ENCODE peak calls at places on chromosomes 5 and 9, in six cellular contexts. One of them, this sample, is unnamed. For H3K4me1, the result is how much of the 10 kb centered on the place peaks cover.

GRCh38 chr5:158013939-158014338 is 155.0 kb upstream of the CLINT1 start:
- DNase-seq in DND-41: peak
- DNase-seq in gastrocnemius medialis: no peak
- DNase-seq in A549: peak
- DNase-seq in Panc1: no peak
- DNase-seq in astrocyte: peak
- DNase-seq in this sample: peak

GRCh38 chr9:91163441-91163772 is 198.3 kb downstream of the AUH start:
- DNase-seq in DND-41: no peak
- DNase-seq in Panc1: no peak
- DNase-seq in A549: no peak
- DNase-seq in gastrocnemius medialis: no peak
- DNase-seq in astrocyte: no peak
- DNase-seq in this sample: no peak

GRCh38 chr5:123875444-123876264 is 363.7 kb downstream of the CSNK1G3 start:
- DNase-seq in gastrocnemius medialis: no peak
- DNase-seq in astrocyte: no peak
- DNase-seq in Panc1: no peak
- DNase-seq in DND-41: no peak
- DNase-seq in A549: no peak
- DNase-seq in this sample: peak

GRCh38 chr5:45521067-45521466 is 175.1 kb downstream of the HCN1 start:
- DNase-seq in A549: no peak
- DNase-seq in gastrocnemius medialis: no peak
- DNase-seq in Panc1: no peak
- DNase-seq in astrocyte: peak
- DNase-seq in DND-41: no peak
- DNase-seq in this sample: peak

GRCh38 chr5:10140195-10140973 is 109.3 kb downstream of the ATPSCKMT start:
- DNase-seq in astrocyte: no peak
- DNase-seq in Panc1: no peak
- DNase-seq in DND-41: no peak
- DNase-seq in A549: peak
- DNase-seq in gastrocnemius medialis: no peak
- DNase-seq in this sample: peak

GRCh38 chr9:91156451-91157234 is 205.1 kb downstream of the AUH start:
- DNase-seq in Panc1: no peak
- DNase-seq in astrocyte: no peak
- DNase-seq in A549: no peak
- DNase-seq in DND-41: no peak
- DNase-seq in gastrocnemius medialis: no peak
- DNase-seq in this sample: no peak

GRCh38 chr9:105318729-105319513 is 74.5 kb downstream of the SLC44A1 start:
- DNase-seq in A549: no peak
- DNase-seq in DND-41: no peak
- DNase-seq in astrocyte: no peak
- DNase-seq in Panc1: no peak
- DNase-seq in gastrocnemius medialis: no peak
- DNase-seq in this sample: no peak

GRCh38 chr5:98977723-98978122 is 48.9 kb upstream of the CHD1 start:
- DNase-seq in astrocyte: no peak
- DNase-seq in gastrocnemius medialis: no peak
- DNase-seq in Panc1: no peak
- DNase-seq in DND-41: no peak
- DNase-seq in A549: no peak
- DNase-seq in this sample: no peak

GRCh38 chr5:5103249-5103648 is 36.9 kb upstream of the ADAMTS16 start:
- DNase-seq in astrocyte: peak
- DNase-seq in Panc1: no peak
- DNase-seq in gastrocnemius medialis: no peak
- DNase-seq in DND-41: no peak
- DNase-seq in A549: no peak
- DNase-seq in this sample: no peak

GRCh38 chr5:120207139-120207538 is 257.0 kb upstream of the PRR16 start:
- DNase-seq in astrocyte: no peak
- DNase-seq in DND-41: no peak
- DNase-seq in Panc1: no peak
- DNase-seq in gastrocnemius medialis: no peak
- DNase-seq in A549: no peak
- DNase-seq in this sample: no peak

GRCh38 chr5:82107277-82107676 is 135.5 kb downstream of the ATG10 start:
- DNase-seq in astrocyte: peak
- DNase-seq in gastrocnemius medialis: no peak
- DNase-seq in A549: peak
- DNase-seq in DND-41: no peak
- DNase-seq in Panc1: peak
- DNase-seq in this sample: no peak

GRCh38 chr9:127084071-127085039 is 38.1 kb downstream of the ANGPTL2 start:
- DNase-seq in DND-41: no peak
- DNase-seq in astrocyte: no peak
- DNase-seq in gastrocnemius medialis: no peak
- DNase-seq in A549: no peak
- DNase-seq in Panc1: no peak
- DNase-seq in this sample: no peak

GRCh38 chr5:141306630-141307029 is 2.8 kb upstream of the SLC25A2 start:
- DNase-seq in gastrocnemius medialis: no peak
- DNase-seq in DND-41: no peak
- DNase-seq in Panc1: no peak
- DNase-seq in A549: no peak
- DNase-seq in astrocyte: no peak
- DNase-seq in this sample: no peak

GRCh38 chr5:72445969-72446368 is 61.2 kb downstream of the ZNF366 start:
- DNase-seq in DND-41: no peak
- DNase-seq in astrocyte: no peak
- DNase-seq in gastrocnemius medialis: no peak
- DNase-seq in A549: no peak
- DNase-seq in Panc1: no peak
- DNase-seq in this sample: no peak

GRCh38 chr9:130254753-130255637 is 10.6 kb upstream of the HMCN2 start:
- DNase-seq in A549: no peak
- DNase-seq in astrocyte: no peak
- DNase-seq in gastrocnemius medialis: no peak
- DNase-seq in Panc1: no peak
- DNase-seq in DND-41: no peak
- DNase-seq in this sample: no peak

GRCh38 chr5:76402251-76402879 is 720 bp upstream of the IQGAP2 start:
- DNase-seq in astrocyte: no peak
- DNase-seq in A549: peak
- DNase-seq in DND-41: peak
- DNase-seq in Panc1: no peak
- DNase-seq in gastrocnemius medialis: peak
- DNase-seq in this sample: peak

GRCh38 chr9:23382418-23382817 is 443.6 kb downstream of the ELAVL2 start:
- DNase-seq in gastrocnemius medialis: no peak
- DNase-seq in Panc1: no peak
- DNase-seq in astrocyte: no peak
- DNase-seq in DND-41: no peak
- DNase-seq in A549: no peak
- DNase-seq in this sample: no peak

GRCh38 chr9:125655691-125656410 is 51.2 kb downstream of the MAPKAP1 start:
- DNase-seq in gastrocnemius medialis: no peak
- DNase-seq in DND-41: no peak
- DNase-seq in A549: no peak
- DNase-seq in astrocyte: peak
- DNase-seq in Panc1: no peak
- DNase-seq in this sample: no peak

GRCh38 chr9:131275332-131276106 is 791 bp downstream of the FAM78A start:
- DNase-seq in gastrocnemius medialis: no peak
- DNase-seq in astrocyte: no peak
- DNase-seq in A549: no peak
- DNase-seq in Panc1: no peak
- DNase-seq in DND-41: peak
- DNase-seq in this sample: peak

GRCh38 chr9:93270976-93271375 is 87.0 kb downstream of the WNK2 start:
- DNase-seq in DND-41: no peak
- DNase-seq in A549: no peak
- DNase-seq in gastrocnemius medialis: no peak
- DNase-seq in astrocyte: no peak
- DNase-seq in Panc1: no peak
- DNase-seq in this sample: no peak

GRCh38 chr5:8550921-8551320 is 682.0 kb downstream of the MTRR start:
- DNase-seq in gastrocnemius medialis: no peak
- DNase-seq in A549: no peak
- DNase-seq in Panc1: no peak
- DNase-seq in astrocyte: no peak
- DNase-seq in DND-41: no peak
- DNase-seq in this sample: no peak

GRCh38 chr5:9283021-9283420 is 262.9 kb downstream of the SEMA5A start:
- DNase-seq in Panc1: no peak
- DNase-seq in DND-41: no peak
- DNase-seq in gastrocnemius medialis: no peak
- DNase-seq in A549: no peak
- DNase-seq in astrocyte: no peak
- DNase-seq in this sample: no peak

GRCh38 chr9:12178634-12179033 is 514.6 kb upstream of the TYRP1 start:
- DNase-seq in Panc1: no peak
- DNase-seq in A549: no peak
- DNase-seq in gastrocnemius medialis: no peak
- DNase-seq in astrocyte: no peak
- DNase-seq in DND-41: no peak
- DNase-seq in this sample: no peak

GRCh38 chr5:152932631-152933030 is 527.6 kb upstream of the NMUR2 start:
- DNase-seq in DND-41: no peak
- DNase-seq in astrocyte: no peak
- DNase-seq in Panc1: no peak
- DNase-seq in gastrocnemius medialis: no peak
- DNase-seq in A549: no peak
- DNase-seq in this sample: no peak

GRCh38 chr5:148855249-148856008 is 29.0 kb downstream of the ADRB2 start:
- DNase-seq in gastrocnemius medialis: no peak
- DNase-seq in A549: no peak
- DNase-seq in astrocyte: no peak
- DNase-seq in Panc1: no peak
- DNase-seq in DND-41: no peak
- DNase-seq in this sample: no peak

GRCh38 chr5:148858106-148858505 is 31.7 kb downstream of the ADRB2 start:
- DNase-seq in DND-41: no peak
- DNase-seq in A549: no peak
- DNase-seq in Panc1: no peak
- DNase-seq in astrocyte: peak
- DNase-seq in gastrocnemius medialis: no peak
- DNase-seq in this sample: no peak

GRCh38 chr5:148857474-148857873 is 31.1 kb downstream of the ADRB2 start:
- DNase-seq in astrocyte: no peak
- DNase-seq in gastrocnemius medialis: no peak
- DNase-seq in Panc1: no peak
- DNase-seq in A549: no peak
- DNase-seq in DND-41: no peak
- DNase-seq in this sample: no peak

GRCh38 chr5:148856424-148856823 is 30.0 kb downstream of the ADRB2 start:
- DNase-seq in A549: no peak
- DNase-seq in gastrocnemius medialis: peak
- DNase-seq in Panc1: no peak
- DNase-seq in astrocyte: no peak
- DNase-seq in DND-41: no peak
- DNase-seq in this sample: no peak

GRCh38 chr5:148856009-148856367 is 29.6 kb downstream of the ADRB2 start:
- DNase-seq in A549: no peak
- DNase-seq in DND-41: no peak
- DNase-seq in gastrocnemius medialis: no peak
- DNase-seq in astrocyte: no peak
- DNase-seq in Panc1: no peak
- DNase-seq in this sample: no peak
- H3K4me1 ChIP-seq in A549: under half
- H3K4me1 ChIP-seq in DND-41: under half
- H3K4me1 ChIP-seq in gastrocnemius medialis: half or more
- H3K4me1 ChIP-seq in astrocyte: under half
- H3K4me1 ChIP-seq in Panc1: under half
- H3K4me1 ChIP-seq in this sample: under half

GRCh38 chr9:14203366-14204056 is 110.4 kb downstream of the NFIB start:
- DNase-seq in A549: no peak
- DNase-seq in DND-41: no peak
- DNase-seq in gastrocnemius medialis: peak
- DNase-seq in astrocyte: peak
- DNase-seq in Panc1: no peak
- DNase-seq in this sample: peak
- H3K27ac ChIP-seq in A549: peak
- H3K27ac ChIP-seq in DND-41: no peak
- H3K27ac ChIP-seq in gastrocnemius medialis: peak
- H3K27ac ChIP-seq in astrocyte: peak
- H3K27ac ChIP-seq in Panc1: no peak
- H3K27ac ChIP-seq in this sample: peak

DNA sequence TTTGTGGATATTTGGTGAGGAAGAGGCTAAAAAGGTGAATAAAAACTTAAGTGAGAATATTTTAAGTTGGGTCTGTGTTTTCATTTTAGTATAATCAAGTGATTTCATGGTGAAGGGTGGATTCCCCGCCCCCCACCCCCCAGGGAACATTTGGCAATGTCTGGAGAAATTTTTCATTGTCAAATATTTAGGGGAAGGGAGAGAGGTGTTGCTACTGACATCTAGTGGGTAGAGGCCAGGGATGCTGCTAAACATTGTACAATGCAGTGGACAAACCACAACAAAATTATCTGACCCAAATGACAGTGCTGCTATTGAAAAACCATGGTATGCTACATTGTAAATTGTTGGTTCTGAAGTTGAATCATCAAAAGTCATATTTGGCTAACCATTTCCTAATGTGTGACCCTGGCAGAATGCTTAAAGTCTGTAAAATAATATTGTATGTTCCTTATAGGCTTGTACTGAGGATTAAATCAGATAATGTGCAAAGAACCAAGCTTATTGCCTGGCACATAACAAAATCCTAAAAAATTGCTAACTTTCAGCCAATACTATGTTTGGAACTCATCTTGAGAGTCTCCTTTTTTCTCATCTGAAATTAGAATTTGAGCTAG is 5.6 kb downstream of the C5orf24 start:
- DNase-seq in Panc1: no peak
- DNase-seq in astrocyte: peak
- DNase-seq in A549: no peak
- DNase-seq in DND-41: no peak
- DNase-seq in gastrocnemius medialis: no peak
- DNase-seq in this sample: peak
- H3K4me1 ChIP-seq in Panc1: under half
- H3K4me1 ChIP-seq in astrocyte: under half
- H3K4me1 ChIP-seq in A549: under half
- H3K4me1 ChIP-seq in DND-41: under half
- H3K4me1 ChIP-seq in gastrocnemius medialis: under half
- H3K4me1 ChIP-seq in this sample: under half

DNA sequence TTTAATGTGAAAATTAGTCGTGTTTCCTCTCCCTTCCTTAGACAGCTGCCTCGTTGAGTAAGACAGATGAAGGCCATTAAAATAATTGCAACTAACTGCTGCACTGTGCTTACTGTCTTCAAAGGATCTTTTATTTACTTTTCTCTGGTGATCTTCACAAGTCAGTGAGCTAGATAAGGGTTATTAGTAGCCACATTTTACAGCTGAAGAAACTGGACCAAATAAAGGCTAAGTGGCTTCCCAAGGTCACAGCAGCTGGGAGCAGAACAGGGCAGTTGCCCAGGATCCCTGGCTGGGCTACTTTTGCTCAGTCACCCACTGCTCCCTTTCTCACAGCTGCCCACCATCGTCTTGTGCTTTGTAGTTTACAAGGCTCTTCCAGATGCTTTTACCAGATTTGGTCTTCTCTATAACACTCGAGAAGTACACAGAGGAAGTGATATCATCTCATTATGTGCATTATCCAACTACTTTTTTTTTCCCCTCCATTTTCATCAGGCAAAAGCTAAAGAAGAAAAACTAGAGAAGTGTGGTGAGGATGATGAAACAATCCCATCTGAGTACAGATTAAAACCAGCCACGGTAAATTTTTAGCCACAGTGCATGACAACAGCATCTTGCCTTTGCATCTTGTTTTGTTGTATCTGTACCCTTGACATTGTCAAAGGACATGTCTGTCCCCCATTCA is 61.8 kb downstream of the ERAP1 start:
- DNase-seq in A549: no peak
- DNase-seq in Panc1: no peak
- DNase-seq in astrocyte: no peak
- DNase-seq in gastrocnemius medialis: no peak
- DNase-seq in DND-41: no peak
- DNase-seq in this sample: no peak
- H3K27ac ChIP-seq in A549: no peak
- H3K27ac ChIP-seq in Panc1: no peak
- H3K27ac ChIP-seq in astrocyte: no peak
- H3K27ac ChIP-seq in gastrocnemius medialis: peak
- H3K27ac ChIP-seq in DND-41: peak
- H3K27ac ChIP-seq in this sample: peak